ENCODE peak calls at places on chromosomes 6 and 20, in four cellular contexts. I is K562, R is HepG2, K is GM12878. E is an unnamed sample.

GRCh38 chr6:159933077-159933476 is 35.8 kb upstream of the IGF2R start:
- DNase-seq in K (no peak), R (no peak), I (no peak), E (no peak)

GRCh38 chr6:2229742-2230141 is 15.7 kb downstream of the GMDS start:
- DNase-seq in K (no peak), R (no peak), I (no peak), E (no peak)

GRCh38 chr6:89763550-89763949 is 56.0 kb downstream of the MDN1 start:
- DNase-seq in K (no peak), I (no peak), R (no peak), E (no peak)

GRCh38 chr20:63735859-63736718 is at the start of gene LIME1:
- DNase-seq in R (no peak), I (no peak), K (no peak), E (no peak)

GRCh38 chr6:40999498-41000070 is 39.4 kb downstream of the UNC5CL start:
- DNase-seq in R (peak; percentile 80), I (peak; percentile 83), K (peak; percentile 1), E (peak; percentile 44)

GRCh38 chr6:161242113-161242512 is 31.7 kb downstream of the AGPAT4 start:
- DNase-seq in R (no peak), K (no peak), I (no peak), E (no peak)

GRCh38 chr6:146282837-146283236 is 254.0 kb downstream of the GRM1 start:
- DNase-seq in R (no peak), I (no peak), K (no peak), E (no peak)

GRCh38 chr20:17808357-17808756 is 108.6 kb downstream of the BANF2 start:
- DNase-seq in R (peak; percentile 42), K (no peak), I (no peak), E (peak; percentile 53)

GRCh38 chr6:136549359-136550044 is 720 bp downstream of the MAP7 start:
- DNase-seq in K (no peak), R (no peak), I (peak; percentile 36), E (no peak)

GRCh38 chr6:3294396-3294795 is 35.6 kb downstream of the PSMG4 start:
- DNase-seq in K (no peak), I (no peak), R (no peak), E (no peak)

GRCh38 chr6:54283877-54284860 is 24.1 kb upstream of the TINAG start:
- DNase-seq in R (no peak), I (no peak), K (no peak), E (no peak)

GRCh38 chr20:56859751-56860366 is 230.8 kb downstream of the TFAP2C start:
- DNase-seq in K (no peak), R (no peak), I (no peak), E (no peak)

GRCh38 chr20:15616626-15617025 is 956.6 kb downstream of the KIF16B start:
- DNase-seq in I (no peak), R (no peak), K (no peak), E (no peak)

GRCh38 chr6:146578054-146578453 is 20.7 kb upstream of the ADGB start:
- DNase-seq in R (no peak), K (no peak), I (no peak), E (no peak)

GRCh38 chr6:116986819-116987218 is 109.8 kb downstream of the RFX6 start:
- DNase-seq in K (no peak), I (no peak), R (no peak), E (no peak)

GRCh38 chr6:111503194-111503593 is 20.2 kb upstream of the REV3L start:
- DNase-seq in K (no peak), R (no peak), I (no peak), E (no peak)

GRCh38 chr6:144156334-144156733 is 6.0 kb downstream of the STX11 start:
- DNase-seq in K (no peak), R (no peak), I (no peak), E (no peak)
- TF ChIP-seq MYC in K (no peak), R (no peak), I (no peak), E (no peak)

GRCh38 chr6:92122746-92123145 is 1296.6 kb downstream of the EPHA7 start:
- DNase-seq in R (peak; percentile 11), K (no peak), I (no peak), E (peak; percentile 44)
- TF ChIP-seq EZH2 in R (no peak), K (no peak), I (no peak), E (no peak)

DNA sequence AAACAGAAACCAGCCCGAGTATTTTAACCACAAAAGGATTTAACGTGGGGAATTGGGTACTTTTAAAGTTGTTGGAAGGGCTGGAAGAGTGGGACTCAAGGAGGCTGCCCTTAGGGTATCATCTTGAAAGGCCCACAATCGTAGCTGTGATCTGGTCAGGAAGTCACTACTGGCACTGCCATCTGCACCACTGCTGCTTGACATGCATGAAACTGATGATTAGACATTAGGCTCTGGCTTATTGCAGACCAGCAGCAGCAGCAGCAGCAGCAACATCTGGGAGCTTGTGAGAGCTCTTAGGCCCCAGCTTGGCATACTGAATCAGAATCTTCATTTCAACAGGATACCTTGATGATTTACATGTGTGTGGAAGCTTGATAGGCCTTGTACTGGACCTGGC is 68.6 kb downstream of the PHF20 start:
- DNase-seq in K (no peak), I (no peak), R (no peak), E (no peak)
- TF ChIP-seq MYC in K (no peak), I (no peak), R (no peak), E (no peak)

GRCh38 chr20:61810709-61811565 is 254.7 kb downstream of the TAF4 start:
- DNase-seq in K (no peak), I (no peak), R (no peak), E (no peak)

GRCh38 chr20:61808497-61808896 is 257.2 kb downstream of the TAF4 start:
- DNase-seq in I (no peak), R (no peak), K (no peak), E (no peak)

GRCh38 chr20:61810066-61810708 is 255.5 kb downstream of the TAF4 start:
- DNase-seq in I (no peak), K (no peak), R (no peak), E (no peak)

GRCh38 chr20:61807426-61808160 is 258.1 kb downstream of the TAF4 start:
- DNase-seq in K (no peak), R (no peak), I (no peak), E (no peak)

GRCh38 chr20:61809006-61809770 is 256.5 kb downstream of the TAF4 start:
- DNase-seq in I (no peak), R (no peak), K (no peak), E (no peak)
- TF ChIP-seq EZH2 in I (no peak), R (peak; percentile 77), K (no peak), E (no peak)